ENCODE peak calls at places on chromosome 4, in ten cellular contexts. V is Kasumi-1; A is type B pancreatic cell; P is glomerular endothelial cell; I is NCI-H1092 treated with DMSO at 0.1 percent for 48 hours; S is fibroblast of lung; K is HS-5; N is CD4-positive, alpha-beta T cell; C is D341Med; H is activated naive CD8-positive, alpha-beta T cell treated with anti-CD3 and anti-CD28 coated beads, Interleukin-2, amount 10 ng/mL, durations not matched to agents 7 days and 5 days. W is an unnamed sample.

GRCh38 chr4:161762796-161763195 is 401.0 kb downstream of the FSTL5 start:
- DNase-seq in V (no peak), A (no peak), P (peak; percentile 10), I (no peak), S (peak; percentile 83), K (no peak), N (no peak), C (no peak), H (no peak), W (no peak)

GRCh38 chr4:144343143-144343755 is 202.7 kb upstream of the GYPA start:
- DNase-seq in V (no peak), A (no peak), P (no peak), I (no peak), S (peak; percentile 45), K (peak; percentile 45), N (no peak), C (no peak), H (no peak), W (no peak)

GRCh38 chr4:164529058-164529457 is 224.9 kb upstream of the SMIM31 start:
- DNase-seq in V (no peak), A (no peak), P (no peak), I (no peak), S (no peak), K (no peak), N (no peak), C (no peak), H (no peak), W (no peak)

GRCh38 chr4:2958446-2958845 is 4.8 kb downstream of the NOP14 start:
- DNase-seq in V (no peak), A (no peak), P (no peak), I (no peak), S (peak; percentile 84), K (no peak), N (no peak), C (no peak), H (no peak), W (no peak)

GRCh38 chr4:177557416-177557815 is 115.2 kb upstream of the AGA start:
- DNase-seq in V (no peak), A (no peak), P (no peak), I (no peak), S (no peak), K (no peak), N (no peak), C (no peak), H (no peak), W (no peak)

GRCh38 chr4:5220028-5220427 is 168.7 kb downstream of the STK32B start:
- DNase-seq in V (peak; percentile 42), A (no peak), P (no peak), I (no peak), S (peak; percentile 31), K (no peak), N (no peak), C (no peak), H (no peak), W (no peak)

GRCh38 chr4:121164291-121164690 is at the start of gene TNIP3:
- DNase-seq in V (peak; percentile 60), A (no peak), P (peak; percentile 88), I (no peak), S (peak; percentile 65), K (no peak), N (no peak), C (no peak), H (no peak), W (no peak)

GRCh38 chr4:1523033-1523432 is 116.8 kb upstream of the NKX1-1 start:
- DNase-seq in V (no peak), A (no peak), P (no peak), I (no peak), S (no peak), K (no peak), N (no peak), C (no peak), H (no peak), W (no peak)

GRCh38 chr4:39527296-39528055 is at the start of gene UGDH:
- DNase-seq in V (peak; percentile 90), A (peak; percentile 97), P (peak; percentile 81), I (peak; percentile 96), S (peak; percentile 99), K (peak; percentile 84), N (peak; percentile 80), C (peak; percentile 98), H (peak; percentile 97), W (peak; percentile 80)

GRCh38 chr4:165684177-165684870 is 188.7 kb upstream of the TLL1 start:
- DNase-seq in V (no peak), A (no peak), P (no peak), I (no peak), S (peak; percentile 89), K (peak; percentile 53), N (no peak), C (no peak), H (no peak), W (no peak)

GRCh38 chr4:7273741-7274297 is 81.5 kb downstream of the SORCS2 start:
- DNase-seq in V (no peak), A (no peak), P (no peak), I (no peak), S (no peak), K (no peak), N (no peak), C (no peak), H (no peak), W (no peak)

GRCh38 chr4:94390804-94391410 is 48.3 kb upstream of the HPGDS start:
- DNase-seq in V (peak; percentile 36), A (no peak), P (no peak), I (peak; percentile 1), S (no peak), K (no peak), N (no peak), C (peak; percentile 47), H (no peak), W (no peak)

GRCh38 chr4:76867880-76868655 is 29.9 kb downstream of the SOWAHB start:
- DNase-seq in V (no peak), A (no peak), P (no peak), I (no peak), S (no peak), K (no peak), N (no peak), C (no peak), H (no peak), W (no peak)

GRCh38 chr4:105594094-105595010 is 41.9 kb downstream of the ARHGEF38 start:
- DNase-seq in V (no peak), A (no peak), P (no peak), I (no peak), S (no peak), K (no peak), N (no peak), C (no peak), H (no peak), W (no peak)

GRCh38 chr4:143558823-143559756 is 45.6 kb downstream of the SMARCA5 start:
- DNase-seq in V (peak; percentile 63), A (no peak), P (peak; percentile 44), I (peak; percentile 89), S (peak; percentile 67), K (no peak), N (peak; percentile 51), C (no peak), H (peak; percentile 75), W (peak; percentile 68)

GRCh38 chr4:2243682-2244380 is 1.9 kb upstream of the HAUS3 start:
- DNase-seq in V (peak; percentile 63), A (no peak), P (no peak), I (peak; percentile 61), S (peak; percentile 29), K (no peak), N (no peak), C (peak; percentile 27), H (no peak), W (no peak)

GRCh38 chr4:33184684-33185083 is 2464.5 kb downstream of the PCDH7 start:
- DNase-seq in V (peak; percentile 22), A (no peak), P (no peak), I (no peak), S (peak; percentile 1), K (no peak), N (no peak), C (no peak), H (no peak), W (no peak)

GRCh38 chr4:73864365-73864764 is 4.8 kb upstream of the CXCL1 start:
- DNase-seq in V (peak; percentile 17), A (no peak), P (no peak), I (peak; percentile 31), S (no peak), K (no peak), N (no peak), C (peak; percentile 47), H (no peak), W (no peak)

W was measured in T-cell.